ENCODE peak calls at places on chromosomes 7 and 10, in nine cellular contexts. One of them, this sample, is unnamed.
A peak's percentile ranks its signal among the peaks of the same experiment; 100 is the strongest.

GRCh38 chr10:2839081-2839725 is 228.1 kb upstream of the PFKP start:
- DNase-seq in astrocyte of the cerebellum: no peak
- DNase-seq in kidney epithelial cell: no peak
- DNase-seq in nephron progenitor cell: peak; percentile 54
- DNase-seq in IMR-90: peak; percentile 6
- DNase-seq in Peyer's patch: no peak
- DNase-seq in colonic mucosa: peak; percentile 44
- DNase-seq in activated CD8-positive, alpha-beta T cell treated with anti-CD3 and anti-CD28 coated beads for 36 hours: peak; percentile 57
- DNase-seq in HCT116: no peak
- DNase-seq in this sample: no peak

GRCh38 chr10:18607503-18607902 is 43.9 kb downstream of the NSUN6 start:
- DNase-seq in nephron progenitor cell: no peak
- DNase-seq in activated CD8-positive, alpha-beta T cell treated with anti-CD3 and anti-CD28 coated beads for 36 hours: peak; percentile 15
- DNase-seq in HCT116: peak; percentile 72
- DNase-seq in IMR-90: peak; percentile 89
- DNase-seq in kidney epithelial cell: peak; percentile 32
- DNase-seq in Peyer's patch: no peak
- DNase-seq in colonic mucosa: peak; percentile 47
- DNase-seq in astrocyte of the cerebellum: peak; percentile 79
- DNase-seq in this sample: no peak

GRCh38 chr10:133388265-133388972 is 5.5 kb upstream of the MTG1 start:
- DNase-seq in activated CD8-positive, alpha-beta T cell treated with anti-CD3 and anti-CD28 coated beads for 36 hours: no peak
- DNase-seq in Peyer's patch: no peak
- DNase-seq in nephron progenitor cell: no peak
- DNase-seq in IMR-90: no peak
- DNase-seq in astrocyte of the cerebellum: no peak
- DNase-seq in colonic mucosa: no peak
- DNase-seq in HCT116: no peak
- DNase-seq in kidney epithelial cell: no peak
- DNase-seq in this sample: no peak

GRCh38 chr10:86536294-86536861 is 14.8 kb upstream of the WAPL start:
- DNase-seq in colonic mucosa: no peak
- DNase-seq in IMR-90: no peak
- DNase-seq in Peyer's patch: no peak
- DNase-seq in astrocyte of the cerebellum: no peak
- DNase-seq in HCT116: no peak
- DNase-seq in nephron progenitor cell: no peak
- DNase-seq in activated CD8-positive, alpha-beta T cell treated with anti-CD3 and anti-CD28 coated beads for 36 hours: peak; percentile 71
- DNase-seq in kidney epithelial cell: no peak
- DNase-seq in this sample: no peak

GRCh38 chr10:129707406-129708388 is 240.7 kb downstream of the MGMT start:
- DNase-seq in kidney epithelial cell: no peak
- DNase-seq in colonic mucosa: no peak
- DNase-seq in activated CD8-positive, alpha-beta T cell treated with anti-CD3 and anti-CD28 coated beads for 36 hours: no peak
- DNase-seq in IMR-90: peak; percentile 56
- DNase-seq in HCT116: no peak
- DNase-seq in nephron progenitor cell: no peak
- DNase-seq in astrocyte of the cerebellum: peak; percentile 13
- DNase-seq in Peyer's patch: peak; percentile 35
- DNase-seq in this sample: no peak

GRCh38 chr7:87398441-87398840 is 53.0 kb downstream of the CROT start:
- DNase-seq in astrocyte of the cerebellum: peak; percentile 6
- DNase-seq in kidney epithelial cell: peak; percentile 69
- DNase-seq in nephron progenitor cell: no peak
- DNase-seq in HCT116: no peak
- DNase-seq in IMR-90: peak; percentile 79
- DNase-seq in activated CD8-positive, alpha-beta T cell treated with anti-CD3 and anti-CD28 coated beads for 36 hours: no peak
- DNase-seq in Peyer's patch: no peak
- DNase-seq in colonic mucosa: no peak
- DNase-seq in this sample: no peak

GRCh38 chr10:27692663-27693062 is 53.0 kb downstream of the MKX start:
- DNase-seq in astrocyte of the cerebellum: no peak
- DNase-seq in colonic mucosa: no peak
- DNase-seq in kidney epithelial cell: no peak
- DNase-seq in HCT116: no peak
- DNase-seq in IMR-90: no peak
- DNase-seq in activated CD8-positive, alpha-beta T cell treated with anti-CD3 and anti-CD28 coated beads for 36 hours: no peak
- DNase-seq in nephron progenitor cell: no peak
- DNase-seq in Peyer's patch: no peak
- DNase-seq in this sample: no peak

GRCh38 chr7:139598642-139599041 is 75.2 kb downstream of the CLEC2L start:
- DNase-seq in astrocyte of the cerebellum: no peak
- DNase-seq in IMR-90: no peak
- DNase-seq in colonic mucosa: no peak
- DNase-seq in HCT116: no peak
- DNase-seq in Peyer's patch: no peak
- DNase-seq in activated CD8-positive, alpha-beta T cell treated with anti-CD3 and anti-CD28 coated beads for 36 hours: no peak
- DNase-seq in kidney epithelial cell: peak; percentile 25
- DNase-seq in nephron progenitor cell: no peak
- DNase-seq in this sample: no peak

GRCh38 chr7:86969865-86970264 is 89.6 kb downstream of the ELAPOR2 start:
- DNase-seq in IMR-90: no peak
- DNase-seq in Peyer's patch: no peak
- DNase-seq in astrocyte of the cerebellum: no peak
- DNase-seq in colonic mucosa: no peak
- DNase-seq in kidney epithelial cell: no peak
- DNase-seq in nephron progenitor cell: no peak
- DNase-seq in activated CD8-positive, alpha-beta T cell treated with anti-CD3 and anti-CD28 coated beads for 36 hours: no peak
- DNase-seq in HCT116: no peak
- DNase-seq in this sample: no peak

GRCh38 chr10:31759124-31759798 is 169.4 kb downstream of the ARHGAP12 start:
- DNase-seq in activated CD8-positive, alpha-beta T cell treated with anti-CD3 and anti-CD28 coated beads for 36 hours: peak; percentile 87
- DNase-seq in astrocyte of the cerebellum: no peak
- DNase-seq in Peyer's patch: peak; percentile 82
- DNase-seq in kidney epithelial cell: no peak
- DNase-seq in IMR-90: no peak
- DNase-seq in nephron progenitor cell: peak; percentile 64
- DNase-seq in HCT116: peak; percentile 85
- DNase-seq in colonic mucosa: peak; percentile 83
- DNase-seq in this sample: peak; percentile 78

GRCh38 chr10:22321156-22321711 is 335 bp downstream of the BMI1 start:
- DNase-seq in kidney epithelial cell: no peak
- DNase-seq in nephron progenitor cell: peak; percentile 71
- DNase-seq in IMR-90: peak; percentile 71
- DNase-seq in astrocyte of the cerebellum: peak; percentile 46
- DNase-seq in HCT116: no peak
- DNase-seq in colonic mucosa: no peak
- DNase-seq in Peyer's patch: peak; percentile 80
- DNase-seq in activated CD8-positive, alpha-beta T cell treated with anti-CD3 and anti-CD28 coated beads for 36 hours: peak; percentile 63
- DNase-seq in this sample: no peak

GRCh38 chr10:128530301-128530700 is 404.1 kb upstream of the MKI67 start:
- DNase-seq in astrocyte of the cerebellum: no peak
- DNase-seq in nephron progenitor cell: no peak
- DNase-seq in activated CD8-positive, alpha-beta T cell treated with anti-CD3 and anti-CD28 coated beads for 36 hours: no peak
- DNase-seq in Peyer's patch: no peak
- DNase-seq in colonic mucosa: no peak
- DNase-seq in IMR-90: no peak
- DNase-seq in kidney epithelial cell: no peak
- DNase-seq in HCT116: peak; percentile 15
- DNase-seq in this sample: no peak

GRCh38 chr7:85324145-85324799 is 137.4 kb upstream of the SEMA3D start:
- DNase-seq in astrocyte of the cerebellum: no peak
- DNase-seq in colonic mucosa: no peak
- DNase-seq in Peyer's patch: no peak
- DNase-seq in activated CD8-positive, alpha-beta T cell treated with anti-CD3 and anti-CD28 coated beads for 36 hours: no peak
- DNase-seq in kidney epithelial cell: no peak
- DNase-seq in IMR-90: no peak
- DNase-seq in nephron progenitor cell: no peak
- DNase-seq in HCT116: no peak
- DNase-seq in this sample: no peak

DNA sequence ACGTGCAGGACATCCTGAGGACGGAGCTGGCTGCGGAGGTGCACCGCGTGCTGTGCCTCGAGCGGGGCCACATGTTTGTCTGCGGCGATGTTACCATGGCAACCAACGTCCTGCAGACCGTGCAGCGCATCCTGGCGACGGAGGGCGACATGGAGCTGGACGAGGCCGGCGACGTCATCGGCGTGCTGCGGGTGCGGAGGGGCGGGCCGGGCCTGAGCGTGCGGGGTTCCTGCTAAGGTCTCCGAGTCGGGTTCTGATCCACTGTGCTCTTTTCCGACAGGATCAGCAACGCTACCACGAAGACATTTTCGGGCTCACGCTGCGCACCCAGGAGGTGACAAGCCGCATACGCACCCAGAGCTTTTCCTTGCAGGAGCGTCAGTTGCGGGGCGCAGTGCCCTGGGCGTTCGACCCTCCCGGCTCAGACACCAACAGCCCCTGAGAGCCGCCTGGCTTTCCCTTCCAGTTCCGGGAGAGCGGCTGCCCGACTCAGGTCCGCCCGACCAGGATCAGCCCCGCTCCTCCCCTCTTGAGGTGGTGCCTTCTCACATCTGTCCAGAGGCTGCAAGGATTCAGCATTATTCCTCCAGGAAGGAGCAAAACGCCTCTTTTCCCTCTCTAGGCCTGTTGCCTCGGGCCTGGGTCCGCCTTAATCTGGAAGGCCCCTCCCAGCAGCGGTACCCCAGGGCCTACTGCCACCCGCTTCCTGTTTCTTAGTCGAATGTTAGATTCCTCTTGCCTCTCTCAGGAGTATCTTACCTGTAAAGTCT is 10.4 kb downstream of the ATG9B start:
- DNase-seq in colonic mucosa: peak; percentile 74
- DNase-seq in kidney epithelial cell: no peak
- DNase-seq in activated CD8-positive, alpha-beta T cell treated with anti-CD3 and anti-CD28 coated beads for 36 hours: peak; percentile 93
- DNase-seq in HCT116: no peak
- DNase-seq in nephron progenitor cell: peak; percentile 58
- DNase-seq in astrocyte of the cerebellum: no peak
- DNase-seq in Peyer's patch: peak; percentile 70
- DNase-seq in IMR-90: peak; percentile 22
- DNase-seq in this sample: peak; percentile 89
- TF ChIP-seq CTCF in colonic mucosa: no peak
- TF ChIP-seq CTCF in kidney epithelial cell: no peak
- TF ChIP-seq CTCF in activated CD8-positive, alpha-beta T cell treated with anti-CD3 and anti-CD28 coated beads for 36 hours: no peak
- TF ChIP-seq CTCF in HCT116: no peak
- TF ChIP-seq CTCF in nephron progenitor cell: no peak
- TF ChIP-seq CTCF in astrocyte of the cerebellum: no peak
- TF ChIP-seq CTCF in Peyer's patch: no peak
- TF ChIP-seq CTCF in IMR-90: no peak
- TF ChIP-seq CTCF in this sample: peak; percentile 24

DNA sequence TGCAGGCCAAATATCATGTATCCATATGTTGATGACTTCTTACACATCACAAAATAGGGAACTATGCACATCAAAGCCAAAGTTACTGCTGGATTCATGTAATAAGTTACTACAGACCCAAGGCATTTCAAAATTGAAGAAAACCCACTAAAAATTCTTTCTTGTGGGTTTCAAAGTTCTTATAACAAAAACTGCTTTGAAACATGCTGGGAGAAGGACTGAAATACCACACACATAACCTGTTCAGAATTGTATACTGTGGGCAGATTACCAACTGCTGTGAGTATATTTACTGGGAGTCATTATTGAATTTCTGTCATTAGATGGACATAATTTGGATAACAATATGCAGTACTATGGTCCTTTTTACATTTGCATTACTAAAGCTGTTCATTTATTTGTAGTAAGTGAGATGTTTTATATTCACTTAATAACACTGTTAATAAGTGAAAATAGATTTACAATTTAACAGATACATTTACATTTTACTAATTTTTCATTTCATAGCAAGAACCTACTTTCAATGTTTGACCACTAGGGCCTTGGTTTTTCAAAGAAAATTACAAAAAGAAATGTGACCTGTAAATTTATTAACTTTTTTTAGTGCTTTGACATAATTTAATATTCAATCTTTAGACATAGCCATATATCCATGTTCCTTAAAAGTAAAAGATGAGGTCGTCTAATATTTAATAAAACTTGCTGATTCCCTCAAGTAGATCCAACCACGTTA is 132.6 kb downstream of the MAGI2 start:
- DNase-seq in colonic mucosa: no peak
- DNase-seq in Peyer's patch: no peak
- DNase-seq in HCT116: no peak
- DNase-seq in IMR-90: peak; percentile 13
- DNase-seq in kidney epithelial cell: no peak
- DNase-seq in activated CD8-positive, alpha-beta T cell treated with anti-CD3 and anti-CD28 coated beads for 36 hours: no peak
- DNase-seq in nephron progenitor cell: no peak
- DNase-seq in astrocyte of the cerebellum: peak; percentile 49
- DNase-seq in this sample: no peak
- TF ChIP-seq CTCF in colonic mucosa: no peak
- TF ChIP-seq CTCF in Peyer's patch: no peak
- TF ChIP-seq CTCF in HCT116: peak; percentile 5
- TF ChIP-seq CTCF in IMR-90: no peak
- TF ChIP-seq CTCF in kidney epithelial cell: no peak
- TF ChIP-seq CTCF in activated CD8-positive, alpha-beta T cell treated with anti-CD3 and anti-CD28 coated beads for 36 hours: no peak
- TF ChIP-seq CTCF in nephron progenitor cell: no peak
- TF ChIP-seq CTCF in astrocyte of the cerebellum: no peak
- TF ChIP-seq CTCF in this sample: no peak

GRCh38 chr10:87817873-87818504 is at the start of gene ATAD1:
- DNase-seq in Peyer's patch: peak; percentile 90
- DNase-seq in IMR-90: peak; percentile 80
- DNase-seq in kidney epithelial cell: peak; percentile 57
- DNase-seq in activated CD8-positive, alpha-beta T cell treated with anti-CD3 and anti-CD28 coated beads for 36 hours: peak; percentile 91
- DNase-seq in nephron progenitor cell: peak; percentile 84
- DNase-seq in colonic mucosa: peak; percentile 90
- DNase-seq in HCT116: peak; percentile 77
- DNase-seq in astrocyte of the cerebellum: peak; percentile 32
- DNase-seq in this sample: peak; percentile 53
- TF ChIP-seq CTCF in Peyer's patch: peak; percentile 17
- TF ChIP-seq CTCF in IMR-90: peak; percentile 19
- TF ChIP-seq CTCF in kidney epithelial cell: peak; percentile 36
- TF ChIP-seq CTCF in activated CD8-positive, alpha-beta T cell treated with anti-CD3 and anti-CD28 coated beads for 36 hours: no peak
- TF ChIP-seq CTCF in nephron progenitor cell: peak; percentile 15
- TF ChIP-seq CTCF in colonic mucosa: peak; percentile 13
- TF ChIP-seq CTCF in HCT116: peak; percentile 31
- TF ChIP-seq CTCF in astrocyte of the cerebellum: peak; percentile 45
- TF ChIP-seq CTCF in this sample: no peak

GRCh38 chr7:26398436-26399308 is 107.0 kb downstream of the SNX10 start:
- DNase-seq in nephron progenitor cell: peak; percentile 79
- DNase-seq in Peyer's patch: peak; percentile 67
- DNase-seq in colonic mucosa: peak; percentile 67
- DNase-seq in kidney epithelial cell: no peak
- DNase-seq in activated CD8-positive, alpha-beta T cell treated with anti-CD3 and anti-CD28 coated beads for 36 hours: peak; percentile 73
- DNase-seq in HCT116: no peak
- DNase-seq in astrocyte of the cerebellum: no peak
- DNase-seq in IMR-90: peak; percentile 18
- DNase-seq in this sample: peak; percentile 60

GRCh38 chr7:26397326-26397725 is 105.7 kb downstream of the SNX10 start:
- DNase-seq in IMR-90: no peak
- DNase-seq in kidney epithelial cell: no peak
- DNase-seq in Peyer's patch: no peak
- DNase-seq in nephron progenitor cell: no peak
- DNase-seq in HCT116: no peak
- DNase-seq in activated CD8-positive, alpha-beta T cell treated with anti-CD3 and anti-CD28 coated beads for 36 hours: no peak
- DNase-seq in astrocyte of the cerebellum: no peak
- DNase-seq in colonic mucosa: no peak
- DNase-seq in this sample: no peak

GRCh38 chr7:26399747-26400146 is 108.1 kb downstream of the SNX10 start:
- DNase-seq in IMR-90: no peak
- DNase-seq in colonic mucosa: no peak
- DNase-seq in HCT116: no peak
- DNase-seq in astrocyte of the cerebellum: no peak
- DNase-seq in kidney epithelial cell: no peak
- DNase-seq in Peyer's patch: no peak
- DNase-seq in nephron progenitor cell: no peak
- DNase-seq in activated CD8-positive, alpha-beta T cell treated with anti-CD3 and anti-CD28 coated beads for 36 hours: no peak
- DNase-seq in this sample: no peak

GRCh38 chr7:26397786-26398435 is 106.2 kb downstream of the SNX10 start:
- DNase-seq in IMR-90: no peak
- DNase-seq in Peyer's patch: peak; percentile 62
- DNase-seq in activated CD8-positive, alpha-beta T cell treated with anti-CD3 and anti-CD28 coated beads for 36 hours: no peak
- DNase-seq in nephron progenitor cell: peak; percentile 59
- DNase-seq in HCT116: no peak
- DNase-seq in colonic mucosa: peak; percentile 59
- DNase-seq in astrocyte of the cerebellum: no peak
- DNase-seq in kidney epithelial cell: no peak
- DNase-seq in this sample: no peak

GRCh38 chr7:26399309-26399610 is 107.6 kb downstream of the SNX10 start:
- DNase-seq in HCT116: no peak
- DNase-seq in IMR-90: peak; percentile 2
- DNase-seq in nephron progenitor cell: peak; percentile 41
- DNase-seq in colonic mucosa: no peak
- DNase-seq in kidney epithelial cell: no peak
- DNase-seq in Peyer's patch: no peak
- DNase-seq in astrocyte of the cerebellum: no peak
- DNase-seq in activated CD8-positive, alpha-beta T cell treated with anti-CD3 and anti-CD28 coated beads for 36 hours: no peak
- DNase-seq in this sample: no peak
- TF ChIP-seq CTCF in HCT116: peak; percentile 36
- TF ChIP-seq CTCF in IMR-90: no peak
- TF ChIP-seq CTCF in nephron progenitor cell: peak; percentile 18
- TF ChIP-seq CTCF in colonic mucosa: peak; percentile 23
- TF ChIP-seq CTCF in kidney epithelial cell: peak; percentile 46
- TF ChIP-seq CTCF in Peyer's patch: no peak
- TF ChIP-seq CTCF in astrocyte of the cerebellum: no peak
- TF ChIP-seq CTCF in activated CD8-positive, alpha-beta T cell treated with anti-CD3 and anti-CD28 coated beads for 36 hours: no peak
- TF ChIP-seq CTCF in this sample: no peak